ENCODE peak calls at places on chromosomes 3 and 15, in ten cellular contexts. K is activated CD4-positive, CD25-positive, alpha-beta regulatory T cell treated with anti-CD3 and anti-CD28 coated beads, Interleukin-2, amount 50 U/mL, for 72 hours; I is AG08395; R is CD4-positive, alpha-beta T cell; N is GM13977; Y is Calu3; G is MV-4-11; U is body of pancreas; E is HTR-8/SVneo; O is activated naive CD8-positive, alpha-beta T cell treated with anti-CD3 and anti-CD28 coated beads, Interleukin-2, amount 50 U/mL, for 24 hours. F is an unnamed sample.

GRCh38 chr3:169133178-169134161 is 530.0 kb downstream of the MECOM start:
- DNase-seq in K (no peak), I (peak), R (no peak), N (no peak), Y (no peak), G (no peak), U (no peak), E (no peak), O (no peak), F (no peak)

GRCh38 chr3:73637042-73637441 is 12.3 kb upstream of the PDZRN3 start:
- DNase-seq in K (no peak), I (peak), R (no peak), N (no peak), Y (no peak), G (no peak), U (no peak), E (no peak), O (no peak), F (no peak)

GRCh38 chr15:53837263-53837662 is 77.8 kb upstream of the WDR72 start:
- DNase-seq in K (no peak), I (no peak), R (no peak), N (no peak), Y (peak), G (no peak), U (peak), E (no peak), O (no peak), F (peak)

GRCh38 chr3:189295089-189295488 is 123.3 kb downstream of the TPRG1 start:
- DNase-seq in K (no peak), I (no peak), R (no peak), N (no peak), Y (no peak), G (no peak), U (no peak), E (no peak), O (no peak), F (no peak)

GRCh38 chr3:179196098-179196497 is 47.9 kb downstream of the PIK3CA start:
- DNase-seq in K (no peak), I (peak), R (no peak), N (peak), Y (no peak), G (peak), U (no peak), E (peak), O (no peak), F (no peak)

GRCh38 chr3:141894524-141895176 is 18.2 kb downstream of the ATP1B3 start:
- DNase-seq in K (no peak), I (peak), R (no peak), N (no peak), Y (peak), G (peak), U (no peak), E (peak), O (no peak), F (no peak)

GRCh38 chr3:57911588-57911987 is 96.6 kb upstream of the FLNB start:
- DNase-seq in K (no peak), I (no peak), R (no peak), N (no peak), Y (no peak), G (no peak), U (no peak), E (peak), O (no peak), F (no peak)

GRCh38 chr15:49103002-49103401 is 52.4 kb downstream of the COPS2 start:
- DNase-seq in K (no peak), I (peak), R (no peak), N (no peak), Y (no peak), G (no peak), U (no peak), E (no peak), O (no peak), F (no peak)

GRCh38 chr15:101445562-101446526 is 43.7 kb downstream of the PCSK6 start:
- DNase-seq in K (no peak), I (no peak), R (no peak), N (no peak), Y (no peak), G (peak), U (no peak), E (peak), O (no peak), F (no peak)

GRCh38 chr3:40869939-40870338 is 329.4 kb upstream of the CTNNB1 start:
- DNase-seq in K (no peak), I (no peak), R (no peak), N (no peak), Y (peak), G (no peak), U (no peak), E (no peak), O (no peak), F (no peak)

GRCh38 chr3:106635271-106635670 is 742.0 kb upstream of the CCDC54 start:
- DNase-seq in K (no peak), I (peak), R (no peak), N (no peak), Y (no peak), G (peak), U (no peak), E (peak), O (no peak), F (peak)

F was measured in NCI-H187.